ENCODE peak calls at places on chromosomes 12 and 14, in four cellular contexts. K is hepatocyte, W is cardiac muscle cell, Y is GM23248. T is an unnamed sample.

GRCh38 chr14:93713726-93714405 is 74.4 kb downstream of the PRIMA1 start:
- DNase-seq in K (no peak), W (no peak), Y (no peak), T (no peak)

GRCh38 chr12:78490841-78491240 is 373.7 kb upstream of the SYT1 start:
- DNase-seq in K (no peak), W (no peak), Y (peak; percentile 2), T (no peak)

GRCh38 chr12:80188566-80188965 is 89.2 kb downstream of the OTOGL start:
- DNase-seq in K (no peak), W (no peak), Y (no peak), T (no peak)

GRCh38 chr12:128509170-128509569 is 242.2 kb downstream of the TMEM132C start:
- DNase-seq in K (no peak), W (no peak), Y (no peak), T (no peak)

GRCh38 chr14:93544212-93544611 is 113.5 kb downstream of the UNC79 start:
- DNase-seq in K (no peak), W (no peak), Y (no peak), T (no peak)

GRCh38 chr14:96497586-96497985 is 4.6 kb upstream of the PAPOLA start:
- DNase-seq in K (no peak), W (no peak), Y (no peak), T (no peak)

GRCh38 chr12:113242018-113242418 is 20.8 kb downstream of the TPCN1 start:
- DNase-seq in K (no peak), W (no peak), Y (peak; percentile 82), T (no peak)

GRCh38 chr12:128823216-128823915 is 392 bp downstream of the SLC15A4 start:
- DNase-seq in K (peak; percentile 78), W (peak; percentile 54), Y (no peak), T (peak; percentile 19)

GRCh38 chr14:95258754-95259593 is 60.7 kb downstream of the CLMN start:
- DNase-seq in K (no peak), W (no peak), Y (no peak), T (no peak)

GRCh38 chr12:27523642-27524488 is at the start of gene PPFIBP1:
- DNase-seq in K (peak; percentile 98), W (peak; percentile 97), Y (peak; percentile 98), T (peak; percentile 96)

GRCh38 chr12:29509503-29509902 is 12.0 kb upstream of the OVCH1 start:
- DNase-seq in K (no peak), W (no peak), Y (no peak), T (no peak)

GRCh38 chr14:24095196-24096068 is 1.3 kb downstream of the PCK2 start:
- DNase-seq in K (peak; percentile 83), W (peak; percentile 9), Y (peak; percentile 77), T (peak; percentile 16)

GRCh38 chr14:72401632-72402428 is 469.6 kb downstream of the RGS6 start:
- DNase-seq in K (no peak), W (no peak), Y (no peak), T (peak; percentile 59)

GRCh38 chr14:50741571-50741970 is 73.5 kb upstream of the SAV1 start:
- DNase-seq in K (no peak), W (no peak), Y (peak; percentile 39), T (no peak)

GRCh38 chr12:54749191-54749818 is 101.1 kb upstream of the DCD start:
- DNase-seq in K (peak; percentile 68), W (peak; percentile 64), Y (peak; percentile 62), T (peak; percentile 41)

GRCh38 chr14:85934123-85934885 is 404.4 kb downstream of the FLRT2 start:
- DNase-seq in K (no peak), W (no peak), Y (peak; percentile 42), T (peak; percentile 80)

GRCh38 chr14:35383569-35384385 is 20.8 kb downstream of the NFKBIA start:
- DNase-seq in K (no peak), W (no peak), Y (peak; percentile 24), T (no peak)
- H3K27ac ChIP-seq in K (peak overlapping the region; percentile 95), W (peak overlapping the region; percentile 83), Y (peak overlapping the region; percentile 90), T (no peak overlapping the region)

GRCh38 chr14:101541063-101541462 is 20.2 kb upstream of the DIO3 start:
- DNase-seq in K (no peak), W (no peak), Y (no peak), T (no peak)
- H3K27me3 ChIP-seq in K (no peaks in the 10 kb centered on the region), W (no peaks in the 10 kb centered on the region), Y (peaks cover 8% of the 10 kb centered on the region), T (no peaks in the 10 kb centered on the region)

DNA sequence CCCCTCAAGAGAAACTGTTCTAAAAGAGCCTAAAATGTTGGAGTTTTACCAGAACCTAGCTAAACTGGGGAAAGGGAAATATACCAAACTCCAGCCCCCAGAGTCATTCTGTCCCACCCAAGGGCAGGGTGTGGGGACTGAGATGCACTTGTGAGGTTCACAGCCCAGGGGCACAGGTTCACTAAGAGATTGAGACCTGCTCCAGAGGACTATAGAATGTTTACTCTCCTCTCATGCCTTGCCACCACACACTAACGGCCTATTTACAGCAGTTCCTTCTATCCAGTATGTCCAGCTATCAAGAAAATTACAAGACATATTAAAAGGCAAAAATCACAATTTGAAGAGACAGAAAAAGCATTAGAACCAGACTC is 60.6 kb upstream of the PARP11 start:
- DNase-seq in K (no peak), W (no peak), Y (no peak), T (no peak)
- H3K27ac ChIP-seq in K (no peak overlapping the region), W (no peak overlapping the region), Y (no peak overlapping the region), T (peak overlapping the region; percentile 19)

GRCh38 chr14:98408024-98408555 is 863.9 kb downstream of the BCL11B start:
- DNase-seq in K (no peak), W (no peak), Y (no peak), T (no peak)

GRCh38 chr14:98412431-98412830 is 859.6 kb downstream of the BCL11B start:
- DNase-seq in K (no peak), W (no peak), Y (no peak), T (no peak)

GRCh38 chr14:98408713-98409112 is 863.3 kb downstream of the BCL11B start:
- DNase-seq in K (no peak), W (no peak), Y (no peak), T (no peak)

GRCh38 chr14:98411154-98411553 is 860.8 kb downstream of the BCL11B start:
- DNase-seq in K (no peak), W (no peak), Y (no peak), T (peak; percentile 9)
- H3K27me3 ChIP-seq in K (no peaks in the 10 kb centered on the region), W (no peaks in the 10 kb centered on the region), Y (no peaks in the 10 kb centered on the region), T (no peaks in the 10 kb centered on the region)

T was measured in CD4-positive, alpha-beta memory T cell.